ENCODE peak calls at places on chromosomes 3 and 15, in seven cellular contexts. One of them, this sample, is unnamed.

GRCh38 chr3:186514296-186515002 is 29.7 kb downstream of the CRYGS start:
- DNase-seq in T-helper 2 cell treated with Interferon-gamma antibody and Interleukin-4, amounts not matched to agents 5 μg/mL and 100 μg/mL, for 36 hours: peak; percentile 6
- DNase-seq in HS-5: no peak
- DNase-seq in heart left ventricle: no peak
- DNase-seq in neural progenitor cell: no peak
- DNase-seq in NCI-H1105: no peak
- DNase-seq in bronchial epithelial cell: peak; percentile 44
- DNase-seq in this sample: no peak

GRCh38 chr3:11077466-11077865 is 76.8 kb upstream of the HRH1 start:
- DNase-seq in bronchial epithelial cell: peak; percentile 72
- DNase-seq in NCI-H1105: no peak
- DNase-seq in heart left ventricle: no peak
- DNase-seq in neural progenitor cell: no peak
- DNase-seq in T-helper 2 cell treated with Interferon-gamma antibody and Interleukin-4, amounts not matched to agents 5 μg/mL and 100 μg/mL, for 36 hours: no peak
- DNase-seq in HS-5: peak; percentile 52
- DNase-seq in this sample: no peak

GRCh38 chr15:85500060-85500708 is 119.8 kb downstream of the AKAP13 start:
- DNase-seq in HS-5: no peak
- DNase-seq in heart left ventricle: no peak
- DNase-seq in NCI-H1105: no peak
- DNase-seq in T-helper 2 cell treated with Interferon-gamma antibody and Interleukin-4, amounts not matched to agents 5 μg/mL and 100 μg/mL, for 36 hours: no peak
- DNase-seq in bronchial epithelial cell: no peak
- DNase-seq in neural progenitor cell: no peak
- DNase-seq in this sample: no peak

GRCh38 chr15:59053482-59053881 is 51.5 kb upstream of the CCNB2 start:
- DNase-seq in NCI-H1105: no peak
- DNase-seq in bronchial epithelial cell: no peak
- DNase-seq in neural progenitor cell: no peak
- DNase-seq in HS-5: no peak
- DNase-seq in T-helper 2 cell treated with Interferon-gamma antibody and Interleukin-4, amounts not matched to agents 5 μg/mL and 100 μg/mL, for 36 hours: no peak
- DNase-seq in heart left ventricle: no peak
- DNase-seq in this sample: no peak

GRCh38 chr3:151315136-151315535 is 1.5 kb downstream of the GPR87 start:
- DNase-seq in neural progenitor cell: no peak
- DNase-seq in HS-5: no peak
- DNase-seq in NCI-H1105: no peak
- DNase-seq in heart left ventricle: no peak
- DNase-seq in bronchial epithelial cell: peak; percentile 60
- DNase-seq in T-helper 2 cell treated with Interferon-gamma antibody and Interleukin-4, amounts not matched to agents 5 μg/mL and 100 μg/mL, for 36 hours: no peak
- DNase-seq in this sample: no peak

GRCh38 chr3:15753056-15753710 is 44.6 kb downstream of the ANKRD28 start:
- DNase-seq in HS-5: no peak
- DNase-seq in neural progenitor cell: peak; percentile 43
- DNase-seq in heart left ventricle: no peak
- DNase-seq in T-helper 2 cell treated with Interferon-gamma antibody and Interleukin-4, amounts not matched to agents 5 μg/mL and 100 μg/mL, for 36 hours: no peak
- DNase-seq in bronchial epithelial cell: peak; percentile 1
- DNase-seq in NCI-H1105: no peak
- DNase-seq in this sample: no peak

GRCh38 chr15:40047413-40048154 is 8.6 kb upstream of the SRP14 start:
- DNase-seq in neural progenitor cell: no peak
- DNase-seq in heart left ventricle: peak; percentile 73
- DNase-seq in bronchial epithelial cell: peak; percentile 88
- DNase-seq in HS-5: peak; percentile 32
- DNase-seq in T-helper 2 cell treated with Interferon-gamma antibody and Interleukin-4, amounts not matched to agents 5 μg/mL and 100 μg/mL, for 36 hours: peak; percentile 76
- DNase-seq in NCI-H1105: no peak
- DNase-seq in this sample: no peak

GRCh38 chr15:58292761-58293175 is 139.0 kb upstream of the LIPC start:
- DNase-seq in T-helper 2 cell treated with Interferon-gamma antibody and Interleukin-4, amounts not matched to agents 5 μg/mL and 100 μg/mL, for 36 hours: peak; percentile 16
- DNase-seq in HS-5: no peak
- DNase-seq in neural progenitor cell: no peak
- DNase-seq in heart left ventricle: no peak
- DNase-seq in bronchial epithelial cell: no peak
- DNase-seq in NCI-H1105: no peak
- DNase-seq in this sample: no peak

GRCh38 chr3:8741581-8742355 is 8.2 kb downstream of the CAV3 start:
- DNase-seq in heart left ventricle: peak; percentile 45
- DNase-seq in T-helper 2 cell treated with Interferon-gamma antibody and Interleukin-4, amounts not matched to agents 5 μg/mL and 100 μg/mL, for 36 hours: no peak
- DNase-seq in HS-5: peak; percentile 79
- DNase-seq in bronchial epithelial cell: peak; percentile 89
- DNase-seq in neural progenitor cell: peak; percentile 78
- DNase-seq in NCI-H1105: no peak
- DNase-seq in this sample: peak; percentile 29

GRCh38 chr3:14110699-14111098 is 14.0 kb downstream of the CHCHD4 start:
- DNase-seq in heart left ventricle: no peak
- DNase-seq in T-helper 2 cell treated with Interferon-gamma antibody and Interleukin-4, amounts not matched to agents 5 μg/mL and 100 μg/mL, for 36 hours: no peak
- DNase-seq in bronchial epithelial cell: peak; percentile 43
- DNase-seq in HS-5: no peak
- DNase-seq in NCI-H1105: no peak
- DNase-seq in neural progenitor cell: no peak
- DNase-seq in this sample: no peak

GRCh38 chr3:144995856-144996255 is 1024.2 kb downstream of the DIPK2A start:
- DNase-seq in neural progenitor cell: no peak
- DNase-seq in T-helper 2 cell treated with Interferon-gamma antibody and Interleukin-4, amounts not matched to agents 5 μg/mL and 100 μg/mL, for 36 hours: no peak
- DNase-seq in bronchial epithelial cell: no peak
- DNase-seq in HS-5: no peak
- DNase-seq in heart left ventricle: no peak
- DNase-seq in NCI-H1105: no peak
- DNase-seq in this sample: no peak

GRCh38 chr3:193816028-193816395 is 223.0 kb downstream of the OPA1 start:
- DNase-seq in HS-5: no peak
- DNase-seq in T-helper 2 cell treated with Interferon-gamma antibody and Interleukin-4, amounts not matched to agents 5 μg/mL and 100 μg/mL, for 36 hours: no peak
- DNase-seq in bronchial epithelial cell: no peak
- DNase-seq in neural progenitor cell: no peak
- DNase-seq in NCI-H1105: no peak
- DNase-seq in heart left ventricle: no peak
- DNase-seq in this sample: no peak

GRCh38 chr3:148930785-148931184 is 60.6 kb upstream of the GYG1 start:
- DNase-seq in HS-5: peak; percentile 76
- DNase-seq in NCI-H1105: no peak
- DNase-seq in T-helper 2 cell treated with Interferon-gamma antibody and Interleukin-4, amounts not matched to agents 5 μg/mL and 100 μg/mL, for 36 hours: no peak
- DNase-seq in heart left ventricle: no peak
- DNase-seq in bronchial epithelial cell: peak; percentile 33
- DNase-seq in neural progenitor cell: no peak
- DNase-seq in this sample: no peak

GRCh38 chr15:99368743-99369142 is 117.5 kb downstream of the LRRC28 start:
- DNase-seq in heart left ventricle: no peak
- DNase-seq in HS-5: no peak
- DNase-seq in neural progenitor cell: no peak
- DNase-seq in NCI-H1105: no peak
- DNase-seq in bronchial epithelial cell: no peak
- DNase-seq in T-helper 2 cell treated with Interferon-gamma antibody and Interleukin-4, amounts not matched to agents 5 μg/mL and 100 μg/mL, for 36 hours: no peak
- DNase-seq in this sample: no peak

GRCh38 chr3:49469037-49469875 is 811 bp upstream of the DAG1 start:
- DNase-seq in HS-5: no peak
- DNase-seq in heart left ventricle: peak; percentile 91
- DNase-seq in neural progenitor cell: peak; percentile 90
- DNase-seq in T-helper 2 cell treated with Interferon-gamma antibody and Interleukin-4, amounts not matched to agents 5 μg/mL and 100 μg/mL, for 36 hours: no peak
- DNase-seq in NCI-H1105: peak; percentile 6
- DNase-seq in bronchial epithelial cell: peak; percentile 65
- DNase-seq in this sample: no peak

GRCh38 chr3:115876860-115877646 is 253.7 kb downstream of the GAP43 start:
- DNase-seq in NCI-H1105: no peak
- DNase-seq in neural progenitor cell: no peak
- DNase-seq in HS-5: no peak
- DNase-seq in T-helper 2 cell treated with Interferon-gamma antibody and Interleukin-4, amounts not matched to agents 5 μg/mL and 100 μg/mL, for 36 hours: no peak
- DNase-seq in bronchial epithelial cell: no peak
- DNase-seq in heart left ventricle: no peak
- DNase-seq in this sample: no peak

GRCh38 chr3:39639344-39640236 is 169.8 kb upstream of the MYRIP start:
- DNase-seq in T-helper 2 cell treated with Interferon-gamma antibody and Interleukin-4, amounts not matched to agents 5 μg/mL and 100 μg/mL, for 36 hours: peak; percentile 46
- DNase-seq in heart left ventricle: no peak
- DNase-seq in bronchial epithelial cell: peak; percentile 98
- DNase-seq in HS-5: peak; percentile 92
- DNase-seq in NCI-H1105: no peak
- DNase-seq in neural progenitor cell: peak; percentile 3
- DNase-seq in this sample: no peak

GRCh38 chr3:140585828-140586227 is 92.0 kb upstream of the TRIM42 start:
- DNase-seq in T-helper 2 cell treated with Interferon-gamma antibody and Interleukin-4, amounts not matched to agents 5 μg/mL and 100 μg/mL, for 36 hours: no peak
- DNase-seq in NCI-H1105: no peak
- DNase-seq in neural progenitor cell: no peak
- DNase-seq in HS-5: peak; percentile 0
- DNase-seq in heart left ventricle: no peak
- DNase-seq in bronchial epithelial cell: peak; percentile 4
- DNase-seq in this sample: no peak

GRCh38 chr3:13628432-13628831 is 79.5 kb downstream of the FBLN2 start:
- DNase-seq in HS-5: no peak
- DNase-seq in T-helper 2 cell treated with Interferon-gamma antibody and Interleukin-4, amounts not matched to agents 5 μg/mL and 100 μg/mL, for 36 hours: no peak
- DNase-seq in neural progenitor cell: no peak
- DNase-seq in heart left ventricle: no peak
- DNase-seq in NCI-H1105: no peak
- DNase-seq in bronchial epithelial cell: no peak
- DNase-seq in this sample: no peak

GRCh38 chr3:9808345-9809037 is 1.6 kb upstream of the TTLL3 start:
- DNase-seq in HS-5: peak; percentile 20
- DNase-seq in bronchial epithelial cell: peak; percentile 62
- DNase-seq in T-helper 2 cell treated with Interferon-gamma antibody and Interleukin-4, amounts not matched to agents 5 μg/mL and 100 μg/mL, for 36 hours: peak; percentile 42
- DNase-seq in heart left ventricle: no peak
- DNase-seq in neural progenitor cell: peak; percentile 77
- DNase-seq in NCI-H1105: no peak
- DNase-seq in this sample: no peak

GRCh38 chr3:12990781-12991480 is 82.3 kb downstream of the IQSEC1 start:
- DNase-seq in heart left ventricle: no peak
- DNase-seq in T-helper 2 cell treated with Interferon-gamma antibody and Interleukin-4, amounts not matched to agents 5 μg/mL and 100 μg/mL, for 36 hours: no peak
- DNase-seq in neural progenitor cell: no peak
- DNase-seq in NCI-H1105: no peak
- DNase-seq in bronchial epithelial cell: peak; percentile 47
- DNase-seq in HS-5: peak; percentile 49
- DNase-seq in this sample: no peak

GRCh38 chr15:39728844-39729243 is 53.8 kb downstream of the FSIP1 start:
- DNase-seq in neural progenitor cell: no peak
- DNase-seq in heart left ventricle: no peak
- DNase-seq in HS-5: no peak
- DNase-seq in T-helper 2 cell treated with Interferon-gamma antibody and Interleukin-4, amounts not matched to agents 5 μg/mL and 100 μg/mL, for 36 hours: no peak
- DNase-seq in NCI-H1105: no peak
- DNase-seq in bronchial epithelial cell: no peak
- DNase-seq in this sample: no peak

GRCh38 chr3:194043516-194043915 is 92.4 kb upstream of the HES1 start:
- DNase-seq in neural progenitor cell: no peak
- DNase-seq in bronchial epithelial cell: peak; percentile 60
- DNase-seq in NCI-H1105: no peak
- DNase-seq in HS-5: peak; percentile 53
- DNase-seq in T-helper 2 cell treated with Interferon-gamma antibody and Interleukin-4, amounts not matched to agents 5 μg/mL and 100 μg/mL, for 36 hours: no peak
- DNase-seq in heart left ventricle: no peak
- DNase-seq in this sample: no peak

GRCh38 chr3:129636082-129636481 is 29.6 kb upstream of the PLXND1 start:
- DNase-seq in HS-5: no peak
- DNase-seq in bronchial epithelial cell: no peak
- DNase-seq in heart left ventricle: no peak
- DNase-seq in T-helper 2 cell treated with Interferon-gamma antibody and Interleukin-4, amounts not matched to agents 5 μg/mL and 100 μg/mL, for 36 hours: no peak
- DNase-seq in NCI-H1105: no peak
- DNase-seq in neural progenitor cell: no peak
- DNase-seq in this sample: no peak

GRCh38 chr3:16205156-16205870 is 30.8 kb downstream of the GALNT15 start:
- DNase-seq in HS-5: no peak
- DNase-seq in NCI-H1105: no peak
- DNase-seq in neural progenitor cell: no peak
- DNase-seq in bronchial epithelial cell: peak; percentile 82
- DNase-seq in T-helper 2 cell treated with Interferon-gamma antibody and Interleukin-4, amounts not matched to agents 5 μg/mL and 100 μg/mL, for 36 hours: no peak
- DNase-seq in heart left ventricle: no peak
- DNase-seq in this sample: no peak

GRCh38 chr15:84658788-84659411 is 901 bp upstream of the NMB start:
- DNase-seq in HS-5: no peak
- DNase-seq in T-helper 2 cell treated with Interferon-gamma antibody and Interleukin-4, amounts not matched to agents 5 μg/mL and 100 μg/mL, for 36 hours: no peak
- DNase-seq in neural progenitor cell: no peak
- DNase-seq in NCI-H1105: no peak
- DNase-seq in heart left ventricle: no peak
- DNase-seq in bronchial epithelial cell: no peak
- DNase-seq in this sample: peak; percentile 8

GRCh38 chr3:194475978-194476377 is 10.8 kb downstream of the ATP13A3 start:
- DNase-seq in heart left ventricle: no peak
- DNase-seq in NCI-H1105: peak; percentile 68
- DNase-seq in bronchial epithelial cell: no peak
- DNase-seq in neural progenitor cell: no peak
- DNase-seq in T-helper 2 cell treated with Interferon-gamma antibody and Interleukin-4, amounts not matched to agents 5 μg/mL and 100 μg/mL, for 36 hours: no peak
- DNase-seq in HS-5: no peak
- DNase-seq in this sample: no peak

GRCh38 chr3:12993022-12993622 is 80.1 kb downstream of the IQSEC1 start:
- DNase-seq in heart left ventricle: no peak
- DNase-seq in HS-5: no peak
- DNase-seq in T-helper 2 cell treated with Interferon-gamma antibody and Interleukin-4, amounts not matched to agents 5 μg/mL and 100 μg/mL, for 36 hours: no peak
- DNase-seq in bronchial epithelial cell: no peak
- DNase-seq in neural progenitor cell: peak; percentile 91
- DNase-seq in NCI-H1105: no peak
- DNase-seq in this sample: peak; percentile 72

GRCh38 chr3:9553021-9553948 is at the start of gene LHFPL4:
- DNase-seq in T-helper 2 cell treated with Interferon-gamma antibody and Interleukin-4, amounts not matched to agents 5 μg/mL and 100 μg/mL, for 36 hours: no peak
- DNase-seq in HS-5: no peak
- DNase-seq in bronchial epithelial cell: no peak
- DNase-seq in neural progenitor cell: peak; percentile 58
- DNase-seq in NCI-H1105: no peak
- DNase-seq in heart left ventricle: no peak
- DNase-seq in this sample: peak; percentile 2

GRCh38 chr3:59451041-59451763 is 401.4 kb upstream of the CFAP20DC start:
- DNase-seq in HS-5: no peak
- DNase-seq in neural progenitor cell: no peak
- DNase-seq in bronchial epithelial cell: peak; percentile 89
- DNase-seq in NCI-H1105: no peak
- DNase-seq in T-helper 2 cell treated with Interferon-gamma antibody and Interleukin-4, amounts not matched to agents 5 μg/mL and 100 μg/mL, for 36 hours: peak; percentile 77
- DNase-seq in heart left ventricle: no peak
- DNase-seq in this sample: no peak